ENCODE peak calls at places on chromosomes 7 and 10, in nine cellular contexts. N is body of pancreas, E is HCT116, C is pancreas, F is OCI-LY7, Q is aorta, K is cardiac muscle cell, Z is HepG2, T is fibroblast of lung. A is an unnamed sample.
A peak's percentile ranks its signal among the peaks of the same experiment; 100 is the strongest.

GRCh38 chr10:85643839-85644525 is 722.6 kb downstream of the GRID1 start:
- DNase-seq in C (no peak), K (no peak), N (no peak), E (peak; percentile 86), F (no peak), T (no peak), Z (peak; percentile 29), Q (no peak), A (no peak)

GRCh38 chr10:91587710-91588638 is 44.9 kb downstream of the PPP1R3C start:
- DNase-seq in E (no peak), Z (no peak), C (no peak), Q (no peak), N (peak; percentile 75), F (no peak), K (peak; percentile 82), T (peak; percentile 79), A (no peak)

GRCh38 chr10:2921956-2922680 is 145.2 kb upstream of the PFKP start:
- DNase-seq in F (no peak), T (no peak), C (no peak), Z (no peak), Q (no peak), K (no peak), E (no peak), N (no peak), A (no peak)

GRCh38 chr7:140189917-140190316 is 13.1 kb upstream of the KDM7A start:
- DNase-seq in E (no peak), Z (no peak), T (no peak), N (no peak), C (no peak), Q (no peak), K (no peak), F (no peak), A (no peak)

GRCh38 chr10:5305374-5305773 is 59.4 kb upstream of the UCN3 start:
- DNase-seq in C (no peak), F (no peak), E (no peak), K (peak; percentile 51), Q (no peak), T (no peak), Z (no peak), N (peak; percentile 57), A (no peak)

GRCh38 chr7:1230411-1231213 is 2.1 kb upstream of the UNCX start:
- DNase-seq in T (no peak), C (no peak), E (no peak), N (no peak), F (no peak), Z (no peak), K (no peak), Q (no peak), A (no peak)

GRCh38 chr10:130480491-130480890 is 344.3 kb downstream of the GLRX3 start:
- DNase-seq in C (no peak), K (no peak), Q (no peak), N (no peak), Z (no peak), E (no peak), T (no peak), F (no peak), A (no peak)

GRCh38 chr7:144439717-144440116 is 36.2 kb upstream of the NOBOX start:
- DNase-seq in C (no peak), F (no peak), Q (no peak), N (no peak), E (no peak), K (no peak), T (no peak), Z (no peak), A (peak; percentile 4)

GRCh38 chr10:7192831-7193348 is 217.9 kb downstream of the SFMBT2 start:
- DNase-seq in C (no peak), Q (no peak), F (no peak), N (no peak), T (no peak), Z (no peak), K (no peak), E (no peak), A (no peak)

GRCh38 chr7:129258649-129259389 is 34.0 kb downstream of the AHCYL2 start:
- DNase-seq in C (no peak), K (no peak), F (peak; percentile 13), E (no peak), Q (no peak), N (no peak), T (no peak), Z (no peak), A (no peak)

GRCh38 chr7:24884401-24884800 is 95.6 kb downstream of the OSBPL3 start:
- DNase-seq in E (no peak), C (no peak), Q (no peak), N (no peak), F (no peak), Z (no peak), T (no peak), K (no peak), A (no peak)

GRCh38 chr7:11858668-11859302 is 26.8 kb upstream of the THSD7A start:
- DNase-seq in F (no peak), E (no peak), Q (no peak), C (no peak), Z (no peak), N (no peak), T (no peak), K (no peak), A (no peak)

GRCh38 chr10:109866168-109866994 is 56.9 kb downstream of the XPNPEP1 start:
- DNase-seq in Z (no peak), Q (no peak), F (peak; percentile 11), T (peak; percentile 33), E (peak; percentile 6), K (peak; percentile 62), N (peak; percentile 23), C (no peak), A (no peak)

GRCh38 chr10:71998119-71998839 is 34.1 kb downstream of the CHST3 start:
- DNase-seq in Q (no peak), E (no peak), K (peak; percentile 27), T (no peak), C (no peak), Z (no peak), N (peak; percentile 76), F (no peak), A (no peak)

GRCh38 chr10:131270461-131271190 is 40.9 kb downstream of the TCERG1L start:
- DNase-seq in F (no peak), T (no peak), E (no peak), Q (no peak), N (no peak), K (no peak), Z (no peak), C (no peak), A (no peak)

GRCh38 chr7:95921543-95921942 is 149.2 kb downstream of the DYNC1I1 start:
- DNase-seq in Q (no peak), F (no peak), K (no peak), N (no peak), C (no peak), T (peak; percentile 9), Z (no peak), E (no peak), A (no peak)

GRCh38 chr10:101319241-101319915 is 34.6 kb upstream of the BTRC start:
- DNase-seq in Q (no peak), T (no peak), F (no peak), Z (no peak), K (peak; percentile 18), C (peak; percentile 7), E (no peak), N (no peak), A (no peak)

GRCh38 chr10:102649770-102650654 is 5.7 kb downstream of the TRIM8 start:
- DNase-seq in F (peak; percentile 53), Q (no peak), C (no peak), T (no peak), K (no peak), N (no peak), E (no peak), Z (no peak), A (peak; percentile 73)
- H3K4me3 ChIP-seq in F (peak overlapping the region; percentile 84), Q (no peak overlapping the region), C (peak overlapping the region; percentile 89), T (peak overlapping the region; percentile 97), K (no peak overlapping the region), N (no peak overlapping the region), E (no peak overlapping the region), Z (no peak overlapping the region), A (peak overlapping the region; percentile 95)

DNA sequence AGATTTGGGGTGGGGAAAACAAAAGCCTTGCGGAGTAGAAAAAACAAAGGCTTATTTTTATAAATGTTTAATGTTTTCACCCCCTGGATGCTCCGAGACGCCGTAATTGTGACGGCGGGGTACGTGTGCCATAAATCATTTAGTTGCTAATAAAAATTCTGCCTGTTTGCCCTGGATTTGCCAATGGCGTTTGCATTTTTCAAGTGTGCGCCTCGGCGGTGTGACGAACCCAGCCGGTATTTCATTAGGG is 2.5 kb upstream of the TNRC18 start:
- DNase-seq in E (no peak), K (no peak), N (no peak), Z (no peak), T (peak; percentile 63), Q (no peak), C (no peak), F (no peak), A (no peak)
- H3K4me1 ChIP-seq in E (peaks cover 17% of the 10 kb centered on the region), K (peaks cover 13% of the 10 kb centered on the region), N (peaks cover 36% of the 10 kb centered on the region), Z (peaks cover 12% of the 10 kb centered on the region), T (peaks cover 2% of the 10 kb centered on the region), Q (no peaks in the 10 kb centered on the region), C (peaks cover 8% of the 10 kb centered on the region), F (peaks cover 27% of the 10 kb centered on the region), A (no peaks in the 10 kb centered on the region)

GRCh38 chr10:132538790-132539421 is 1.3 kb downstream of the INPP5A start:
- DNase-seq in C (peak; percentile 56), K (no peak), Q (no peak), E (no peak), N (no peak), F (no peak), Z (no peak), T (no peak), A (no peak)
- H3K4me3 ChIP-seq in C (peak overlapping the region; percentile 69), K (peak overlapping the region; percentile 70), Q (peak overlapping the region; percentile 81), E (peak overlapping the region; percentile 57), N (no peak overlapping the region), F (peak overlapping the region; percentile 75), Z (peak overlapping the region; percentile 83), T (peak overlapping the region; percentile 70), A (peak overlapping the region; percentile 94)

GRCh38 chr10:34649385-34649784 is 165.7 kb downstream of the PARD3 start:
- DNase-seq in K (no peak), E (no peak), Z (no peak), N (no peak), Q (no peak), T (no peak), F (no peak), C (no peak), A (no peak)
- H3K4me1 ChIP-seq in K (peaks cover 47% of the 10 kb centered on the region), E (no peaks in the 10 kb centered on the region), Z (peaks cover 29% of the 10 kb centered on the region), N (peaks cover 12% of the 10 kb centered on the region), Q (no peaks in the 10 kb centered on the region), T (no peaks in the 10 kb centered on the region), F (no peaks in the 10 kb centered on the region), C (peaks cover 4% of the 10 kb centered on the region), A (no peaks in the 10 kb centered on the region)

GRCh38 chr7:101137651-101138148 is 10.8 kb downstream of the SERPINE1 start:
- DNase-seq in E (no peak), Q (no peak), C (no peak), N (no peak), K (peak; percentile 33), F (no peak), Z (no peak), T (no peak), A (peak; percentile 60)
- H3K4me3 ChIP-seq in E (no peak overlapping the region), Q (no peak overlapping the region), C (no peak overlapping the region), N (no peak overlapping the region), K (no peak overlapping the region), F (no peak overlapping the region), Z (no peak overlapping the region), T (no peak overlapping the region), A (no peak overlapping the region)

GRCh38 chr7:55077581-55078410 is 59.0 kb downstream of the EGFR start:
- DNase-seq in Z (peak; percentile 73), F (no peak), K (no peak), N (peak; percentile 75), T (peak; percentile 40), C (peak; percentile 71), Q (no peak), E (no peak), A (peak; percentile 97)
- H3K4me1 ChIP-seq in Z (peaks cover 98% of the 10 kb centered on the region), F (peaks cover 15% of the 10 kb centered on the region), K (no peaks in the 10 kb centered on the region), N (peaks cover 84% of the 10 kb centered on the region), T (peaks cover 28% of the 10 kb centered on the region), C (peaks cover 67% of the 10 kb centered on the region), Q (peaks cover 3% of the 10 kb centered on the region), E (peaks cover 59% of the 10 kb centered on the region), A (peaks cover 9% of the 10 kb centered on the region)

GRCh38 chr10:14550471-14550941 is 219.8 kb upstream of the FRMD4A start:
- DNase-seq in T (no peak), Z (peak; percentile 98), F (no peak), Q (no peak), K (no peak), C (no peak), E (no peak), N (peak; percentile 51), A (peak; percentile 88)
- H3K4me3 ChIP-seq in T (no peak overlapping the region), Z (no peak overlapping the region), F (no peak overlapping the region), Q (no peak overlapping the region), K (no peak overlapping the region), C (no peak overlapping the region), E (no peak overlapping the region), N (no peak overlapping the region), A (no peak overlapping the region)

A was measured in small intestine.